ENCODE peak calls at places on chromosomes 1 and 21, in six cellular contexts. One of them, this sample, is unnamed. For H3K27me3, the result is how much of the 10 kb centered on the place peaks cover.

GRCh38 chr1:70818391-70818790 is 229.2 kb downstream of the PTGER3 start:
- DNase-seq in astrocyte: no peak
- DNase-seq in body of pancreas: no peak
- DNase-seq in psoas muscle: no peak
- DNase-seq in right lobe of liver: no peak
- DNase-seq in NT2/D1: no peak
- DNase-seq in this sample: no peak

GRCh38 chr21:45982256-45982757 is 737 bp downstream of the COL6A1 start:
- DNase-seq in body of pancreas: no peak
- DNase-seq in astrocyte: no peak
- DNase-seq in right lobe of liver: peak
- DNase-seq in psoas muscle: peak
- DNase-seq in NT2/D1: no peak
- DNase-seq in this sample: peak

GRCh38 chr1:174940776-174941175 is 59.0 kb upstream of the CACYBP start:
- DNase-seq in right lobe of liver: no peak
- DNase-seq in body of pancreas: no peak
- DNase-seq in NT2/D1: no peak
- DNase-seq in astrocyte: no peak
- DNase-seq in psoas muscle: no peak
- DNase-seq in this sample: no peak

GRCh38 chr1:226737819-226738420 is 1.2 kb downstream of the ITPKB start:
- DNase-seq in psoas muscle: peak
- DNase-seq in body of pancreas: peak
- DNase-seq in right lobe of liver: peak
- DNase-seq in NT2/D1: no peak
- DNase-seq in astrocyte: no peak
- DNase-seq in this sample: peak

GRCh38 chr1:164673584-164674214 is 114.7 kb downstream of the PBX1 start:
- DNase-seq in NT2/D1: peak
- DNase-seq in psoas muscle: peak
- DNase-seq in right lobe of liver: no peak
- DNase-seq in astrocyte: no peak
- DNase-seq in body of pancreas: peak
- DNase-seq in this sample: no peak

GRCh38 chr21:41548781-41549180 is 40.8 kb upstream of the TMPRSS2 start:
- DNase-seq in body of pancreas: no peak
- DNase-seq in NT2/D1: no peak
- DNase-seq in psoas muscle: no peak
- DNase-seq in right lobe of liver: no peak
- DNase-seq in astrocyte: no peak
- DNase-seq in this sample: no peak

GRCh38 chr1:84272401-84272800 is 29.1 kb upstream of the SAMD13 start:
- DNase-seq in psoas muscle: no peak
- DNase-seq in NT2/D1: no peak
- DNase-seq in body of pancreas: peak
- DNase-seq in right lobe of liver: no peak
- DNase-seq in astrocyte: no peak
- DNase-seq in this sample: no peak

GRCh38 chr1:233327938-233328660 is 575 bp downstream of the MAP3K21 start:
- DNase-seq in right lobe of liver: peak
- DNase-seq in body of pancreas: peak
- DNase-seq in astrocyte: no peak
- DNase-seq in NT2/D1: peak
- DNase-seq in psoas muscle: peak
- DNase-seq in this sample: peak

GRCh38 chr1:91835087-91835521 is 50.8 kb downstream of the TGFBR3 start:
- DNase-seq in astrocyte: no peak
- DNase-seq in body of pancreas: no peak
- DNase-seq in NT2/D1: no peak
- DNase-seq in right lobe of liver: no peak
- DNase-seq in psoas muscle: no peak
- DNase-seq in this sample: no peak

GRCh38 chr1:6785721-6786505 is 659 bp downstream of the CAMTA1 start:
- DNase-seq in psoas muscle: peak
- DNase-seq in NT2/D1: no peak
- DNase-seq in right lobe of liver: peak
- DNase-seq in astrocyte: no peak
- DNase-seq in body of pancreas: peak
- DNase-seq in this sample: peak

GRCh38 chr1:225451340-225451739 is 23.5 kb upstream of the LBR start:
- DNase-seq in astrocyte: no peak
- DNase-seq in body of pancreas: no peak
- DNase-seq in right lobe of liver: peak
- DNase-seq in psoas muscle: no peak
- DNase-seq in NT2/D1: no peak
- DNase-seq in this sample: no peak

GRCh38 chr1:157691285-157691920 is 9.2 kb downstream of the FCRL3 start:
- DNase-seq in body of pancreas: no peak
- DNase-seq in psoas muscle: no peak
- DNase-seq in right lobe of liver: no peak
- DNase-seq in NT2/D1: peak
- DNase-seq in astrocyte: no peak
- DNase-seq in this sample: no peak

GRCh38 chr1:238176441-238176840 is 285.7 kb upstream of the ZP4 start:
- DNase-seq in body of pancreas: no peak
- DNase-seq in right lobe of liver: no peak
- DNase-seq in NT2/D1: peak
- DNase-seq in psoas muscle: no peak
- DNase-seq in astrocyte: peak
- DNase-seq in this sample: no peak

GRCh38 chr21:34554227-34554626 is 42.2 kb upstream of the KCNE1 start:
- DNase-seq in psoas muscle: no peak
- DNase-seq in astrocyte: no peak
- DNase-seq in NT2/D1: no peak
- DNase-seq in right lobe of liver: no peak
- DNase-seq in body of pancreas: no peak
- DNase-seq in this sample: no peak

GRCh38 chr1:242524571-242525359 is at the start of gene PLD5:
- DNase-seq in body of pancreas: peak
- DNase-seq in right lobe of liver: no peak
- DNase-seq in psoas muscle: peak
- DNase-seq in NT2/D1: peak
- DNase-seq in astrocyte: no peak
- DNase-seq in this sample: peak

GRCh38 chr1:242523282-242523967 is 1.1 kb downstream of the PLD5 start:
- DNase-seq in NT2/D1: peak
- DNase-seq in psoas muscle: no peak
- DNase-seq in astrocyte: no peak
- DNase-seq in right lobe of liver: no peak
- DNase-seq in body of pancreas: no peak
- DNase-seq in this sample: no peak

GRCh38 chr1:242525360-242525722 is 844 bp upstream of the PLD5 start:
- DNase-seq in body of pancreas: no peak
- DNase-seq in right lobe of liver: no peak
- DNase-seq in astrocyte: no peak
- DNase-seq in NT2/D1: no peak
- DNase-seq in psoas muscle: no peak
- DNase-seq in this sample: no peak

GRCh38 chr1:242522304-242522945 is 2.1 kb downstream of the PLD5 start:
- DNase-seq in body of pancreas: no peak
- DNase-seq in right lobe of liver: no peak
- DNase-seq in astrocyte: no peak
- DNase-seq in psoas muscle: no peak
- DNase-seq in NT2/D1: no peak
- DNase-seq in this sample: no peak

DNA sequence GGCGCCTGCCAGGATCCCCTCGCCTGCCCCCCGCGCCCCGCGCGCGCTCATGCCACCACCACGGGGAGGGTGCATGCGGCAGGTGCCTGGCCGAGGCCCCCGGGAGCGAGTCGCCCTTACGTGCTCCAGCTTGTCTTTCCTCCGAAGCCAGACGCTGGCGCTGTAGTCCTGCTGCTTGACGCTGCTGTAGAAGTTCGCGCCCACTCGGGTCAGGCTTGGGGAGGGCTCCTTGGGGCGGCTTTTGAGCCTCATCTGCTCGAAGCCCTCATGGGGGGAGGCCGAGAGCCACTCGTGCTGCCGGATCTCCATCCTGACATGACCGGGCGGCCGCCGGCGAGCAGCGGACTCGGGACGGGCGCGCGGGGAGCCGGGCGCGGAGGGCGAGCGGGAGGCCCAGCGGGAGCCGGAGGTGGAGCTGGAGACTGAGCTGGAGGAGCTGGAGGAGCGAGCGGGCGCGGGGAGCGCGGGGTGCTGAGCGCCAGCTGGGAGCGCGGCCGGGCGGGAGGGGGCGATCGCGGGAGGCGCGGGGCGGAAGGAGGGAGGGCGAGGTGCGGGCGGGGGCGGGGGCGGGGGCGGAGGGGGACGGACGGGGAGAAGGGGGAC is 428 bp downstream of the PLD5 start:
- DNase-seq in astrocyte: no peak
- DNase-seq in NT2/D1: peak
- DNase-seq in body of pancreas: peak
- DNase-seq in right lobe of liver: no peak
- DNase-seq in psoas muscle: peak
- DNase-seq in this sample: peak
- H3K4me3 ChIP-seq in astrocyte: peak
- H3K4me3 ChIP-seq in NT2/D1: peak
- H3K4me3 ChIP-seq in body of pancreas: peak
- H3K4me3 ChIP-seq in right lobe of liver: peak
- H3K4me3 ChIP-seq in psoas muscle: peak
- H3K4me3 ChIP-seq in this sample: peak

GRCh38 chr21:39575778-39576177 is 37.0 kb upstream of the B3GALT5 start:
- DNase-seq in body of pancreas: no peak
- DNase-seq in psoas muscle: no peak
- DNase-seq in astrocyte: peak
- DNase-seq in right lobe of liver: no peak
- DNase-seq in NT2/D1: no peak
- DNase-seq in this sample: no peak
- H3K27me3 ChIP-seq in body of pancreas: under half
- H3K27me3 ChIP-seq in psoas muscle: under half
- H3K27me3 ChIP-seq in astrocyte: under half
- H3K27me3 ChIP-seq in right lobe of liver: under half
- H3K27me3 ChIP-seq in NT2/D1: under half
- H3K27me3 ChIP-seq in this sample: under half

GRCh38 chr1:199163277-199164069 is 524.6 kb downstream of the PTPRC start:
- DNase-seq in NT2/D1: no peak
- DNase-seq in astrocyte: no peak
- DNase-seq in psoas muscle: no peak
- DNase-seq in body of pancreas: no peak
- DNase-seq in right lobe of liver: no peak
- DNase-seq in this sample: no peak

GRCh38 chr1:199157494-199157893 is 518.7 kb downstream of the PTPRC start:
- DNase-seq in body of pancreas: no peak
- DNase-seq in right lobe of liver: no peak
- DNase-seq in astrocyte: peak
- DNase-seq in psoas muscle: no peak
- DNase-seq in NT2/D1: no peak
- DNase-seq in this sample: no peak

GRCh38 chr1:199161319-199161680 is 522.5 kb downstream of the PTPRC start:
- DNase-seq in NT2/D1: no peak
- DNase-seq in body of pancreas: no peak
- DNase-seq in right lobe of liver: no peak
- DNase-seq in psoas muscle: no peak
- DNase-seq in astrocyte: no peak
- DNase-seq in this sample: no peak

GRCh38 chr1:199160521-199161318 is 521.9 kb downstream of the PTPRC start:
- DNase-seq in body of pancreas: no peak
- DNase-seq in NT2/D1: no peak
- DNase-seq in astrocyte: no peak
- DNase-seq in right lobe of liver: no peak
- DNase-seq in psoas muscle: no peak
- DNase-seq in this sample: no peak

GRCh38 chr1:199161766-199162303 is 523.0 kb downstream of the PTPRC start:
- DNase-seq in astrocyte: no peak
- DNase-seq in NT2/D1: no peak
- DNase-seq in right lobe of liver: no peak
- DNase-seq in psoas muscle: no peak
- DNase-seq in body of pancreas: no peak
- DNase-seq in this sample: no peak
- H3K4me3 ChIP-seq in astrocyte: no peak
- H3K4me3 ChIP-seq in NT2/D1: no peak
- H3K4me3 ChIP-seq in right lobe of liver: no peak
- H3K4me3 ChIP-seq in psoas muscle: no peak
- H3K4me3 ChIP-seq in body of pancreas: no peak
- H3K4me3 ChIP-seq in this sample: no peak

DNA sequence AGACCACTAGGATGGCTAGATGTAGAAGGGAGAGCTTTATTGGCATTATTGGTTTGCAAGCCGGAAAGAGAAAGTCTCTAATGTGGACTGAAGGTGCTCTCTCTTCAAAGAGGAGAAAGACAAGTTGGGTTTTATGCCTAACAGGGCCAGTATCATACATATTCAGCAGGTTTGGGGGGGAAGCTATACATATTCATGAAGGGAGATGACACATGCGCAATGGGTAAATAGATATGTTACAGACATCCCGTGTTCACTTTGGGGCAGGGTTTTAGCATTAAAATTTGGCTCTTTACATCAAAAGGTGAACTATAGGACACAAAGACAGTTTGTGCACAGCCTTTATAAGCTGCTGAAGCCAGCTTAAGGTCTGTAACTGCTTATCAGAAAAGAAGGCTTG is 46.5 kb upstream of the LRRN2 start:
- DNase-seq in right lobe of liver: no peak
- DNase-seq in NT2/D1: no peak
- DNase-seq in astrocyte: no peak
- DNase-seq in psoas muscle: no peak
- DNase-seq in body of pancreas: no peak
- DNase-seq in this sample: no peak
- H3K27me3 ChIP-seq in right lobe of liver: under half
- H3K27me3 ChIP-seq in NT2/D1: under half
- H3K27me3 ChIP-seq in astrocyte: under half
- H3K27me3 ChIP-seq in psoas muscle: under half
- H3K27me3 ChIP-seq in body of pancreas: under half
- H3K27me3 ChIP-seq in this sample: under half

DNA sequence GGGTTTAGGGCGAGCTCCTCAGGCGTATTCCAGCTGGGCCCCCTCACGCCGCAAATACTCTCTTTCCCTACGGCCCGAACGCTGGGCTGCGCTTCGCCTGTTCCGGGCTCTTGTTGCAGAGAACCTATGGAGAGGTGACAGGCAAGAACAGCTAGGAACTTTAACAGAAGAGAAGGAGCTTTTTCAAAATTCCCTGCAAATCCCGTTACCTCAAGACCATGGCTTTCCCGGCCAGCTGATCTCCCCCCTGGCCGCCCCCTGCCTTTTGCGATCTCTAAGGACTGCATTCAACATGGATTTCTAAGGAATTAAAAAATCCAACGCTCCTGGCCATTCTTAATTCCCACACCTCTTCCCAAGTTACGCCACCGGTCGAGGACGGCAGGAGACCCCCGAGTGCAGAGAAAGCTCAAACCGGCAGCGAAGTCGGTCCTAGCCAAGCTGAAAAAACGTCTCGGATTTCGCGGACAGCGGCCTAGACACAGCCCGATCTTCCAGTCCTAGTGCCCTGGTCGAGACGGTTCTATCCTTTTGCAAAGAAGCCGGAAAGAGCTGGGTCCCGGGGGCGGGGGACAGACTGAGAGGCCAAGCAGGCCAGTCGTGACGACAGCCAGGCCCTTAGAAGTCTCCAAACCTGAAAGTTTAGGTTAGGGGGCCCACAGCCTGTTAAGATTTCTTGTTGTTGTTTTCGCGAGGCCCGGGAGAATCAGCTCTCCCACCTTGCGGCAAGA is 1.0 kb upstream of the TBX15 start:
- DNase-seq in astrocyte: no peak
- DNase-seq in NT2/D1: no peak
- DNase-seq in right lobe of liver: no peak
- DNase-seq in body of pancreas: no peak
- DNase-seq in psoas muscle: no peak
- DNase-seq in this sample: no peak
- H3K4me3 ChIP-seq in astrocyte: peak
- H3K4me3 ChIP-seq in NT2/D1: peak
- H3K4me3 ChIP-seq in right lobe of liver: no peak
- H3K4me3 ChIP-seq in body of pancreas: no peak
- H3K4me3 ChIP-seq in psoas muscle: peak
- H3K4me3 ChIP-seq in this sample: no peak

This sample was measured in aorta.